ENCODE peak calls at places on chromosomes 12 and 14, in eight cellular contexts. B, I, V, G, L, A, S and E are unnamed samples.
A peak's percentile ranks its signal among the peaks of the same experiment; 100 is the strongest.

GRCh38 chr14:61754627-61755381 is 7.4 kb upstream of the SNAPC1 start:
- DNase-seq in B (no peak), I (no peak), V (no peak), G (no peak), L (no peak), A (no peak), S (no peak), E (no peak)

GRCh38 chr12:64110864-64111263 is 111.2 kb downstream of the KICS2 start:
- DNase-seq in B (no peak), I (no peak), V (no peak), G (no peak), L (no peak), A (no peak), S (no peak), E (no peak)

GRCh38 chr12:89206375-89206774 is 145.9 kb downstream of the DUSP6 start:
- DNase-seq in B (no peak), I (no peak), V (no peak), G (no peak), L (no peak), A (no peak), S (no peak), E (no peak)

GRCh38 chr12:127386723-127387122 is 880.2 kb upstream of the TMEM132C start:
- DNase-seq in B (no peak), I (peak; percentile 40), V (no peak), G (no peak), L (no peak), A (no peak), S (no peak), E (no peak)

GRCh38 chr12:63354919-63355318 is 203.9 kb upstream of the AVPR1A start:
- DNase-seq in B (no peak), I (no peak), V (no peak), G (no peak), L (no peak), A (no peak), S (no peak), E (no peak)

GRCh38 chr12:105454688-105455087 is 124.2 kb downstream of the C12orf75 start:
- DNase-seq in B (no peak), I (no peak), V (no peak), G (no peak), L (no peak), A (no peak), S (no peak), E (no peak)

GRCh38 chr14:75823334-75823733 is 158.5 kb downstream of the TGFB3 start:
- DNase-seq in B (no peak), I (no peak), V (no peak), G (no peak), L (no peak), A (no peak), S (no peak), E (no peak)

GRCh38 chr12:113700943-113701342 is 229.3 kb upstream of the LHX5 start:
- DNase-seq in B (no peak), I (peak; percentile 67), V (no peak), G (no peak), L (no peak), A (no peak), S (no peak), E (no peak)

GRCh38 chr14:60094306-60094897 is 2.7 kb downstream of the PCNX4 start:
- DNase-seq in B (no peak), I (peak; percentile 34), V (no peak), G (no peak), L (no peak), A (no peak), S (no peak), E (no peak)

GRCh38 chr12:68478516-68479260 is 132.0 kb upstream of the RAP1B start:
- DNase-seq in B (no peak), I (no peak), V (no peak), G (no peak), L (no peak), A (no peak), S (no peak), E (no peak)

GRCh38 chr12:75525263-75525662 is 13.9 kb upstream of the KRR1 start:
- DNase-seq in B (no peak), I (no peak), V (no peak), G (no peak), L (no peak), A (no peak), S (no peak), E (no peak)

GRCh38 chr12:6037459-6037858 is 87.0 kb downstream of the VWF start:
- DNase-seq in B (no peak), I (no peak), V (no peak), G (no peak), L (no peak), A (no peak), S (no peak), E (no peak)

GRCh38 chr12:110993425-110993824 is 73.0 kb upstream of the MYL2 start:
- DNase-seq in B (no peak), I (no peak), V (no peak), G (no peak), L (no peak), A (no peak), S (no peak), E (no peak)

GRCh38 chr12:1583421-1584078 is 10.8 kb downstream of the FBXL14 start:
- DNase-seq in B (no peak), I (peak; percentile 84), V (peak; percentile 68), G (peak; percentile 34), L (peak; percentile 40), A (no peak), S (no peak), E (no peak)

GRCh38 chr12:111368291-111368683 is 608 bp downstream of the PHETA1 start:
- DNase-seq in B (no peak), I (no peak), V (peak; percentile 43), G (no peak), L (no peak), A (no peak), S (peak; percentile 47), E (peak; percentile 48)

GRCh38 chr12:119594399-119594730 is 791 bp downstream of the TMEM233 start:
- DNase-seq in B (no peak), I (no peak), V (no peak), G (no peak), L (no peak), A (no peak), S (no peak), E (no peak)

GRCh38 chr12:119593578-119594398 is at the start of gene TMEM233:
- DNase-seq in B (no peak), I (no peak), V (no peak), G (no peak), L (no peak), A (no peak), S (peak; percentile 23), E (no peak)

GRCh38 chr12:119601877-119602536 is 8.4 kb downstream of the TMEM233 start:
- DNase-seq in B (no peak), I (no peak), V (no peak), G (no peak), L (no peak), A (no peak), S (no peak), E (no peak)

GRCh38 chr12:119594772-119595445 is 1.3 kb downstream of the TMEM233 start:
- DNase-seq in B (no peak), I (no peak), V (no peak), G (no peak), L (no peak), A (peak; percentile 52), S (peak; percentile 21), E (peak; percentile 42)

DNA sequence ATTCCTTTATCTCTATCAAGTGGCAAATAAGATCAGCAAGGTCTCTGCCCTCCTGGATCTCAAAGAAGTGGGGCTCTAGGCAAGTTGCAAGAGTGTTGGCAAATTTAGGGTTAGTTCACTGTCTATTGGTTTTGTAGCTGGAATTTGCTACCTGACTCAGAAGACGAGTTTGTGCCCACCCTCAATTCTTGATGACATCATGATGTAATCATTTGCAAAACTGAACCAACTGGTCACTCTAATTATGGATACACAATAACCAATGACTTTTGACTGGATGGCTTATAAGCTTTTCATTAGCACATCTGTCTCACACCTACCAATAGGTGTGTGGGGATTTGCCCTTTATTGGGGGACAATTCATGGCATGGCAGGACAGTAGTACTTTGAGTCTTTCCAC is 4.6 kb downstream of the TMEM233 start:
- DNase-seq in B (no peak), I (no peak), V (no peak), G (no peak), L (no peak), A (no peak), S (no peak), E (no peak)
- H3K27me3 ChIP-seq in B (peaks cover 23% of the 10 kb centered on the region), I (peaks cover 38% of the 10 kb centered on the region), V (peaks cover 31% of the 10 kb centered on the region), G (peaks cover 2% of the 10 kb centered on the region), L (peaks cover 30% of the 10 kb centered on the region), A (peaks cover 27% of the 10 kb centered on the region), S (peaks cover 45% of the 10 kb centered on the region), E (no peaks in the 10 kb centered on the region)

GRCh38 chr12:54147186-54147585 is 41.6 kb downstream of the SMUG1 start:
- DNase-seq in B (no peak), I (no peak), V (peak; percentile 82), G (no peak), L (no peak), A (no peak), S (no peak), E (no peak)

GRCh38 chr12:54145844-54146243 is 42.9 kb downstream of the SMUG1 start:
- DNase-seq in B (no peak), I (no peak), V (no peak), G (no peak), L (no peak), A (no peak), S (no peak), E (no peak)

GRCh38 chr12:54146506-54147145 is 42.2 kb downstream of the SMUG1 start:
- DNase-seq in B (no peak), I (no peak), V (no peak), G (no peak), L (no peak), A (no peak), S (no peak), E (no peak)

GRCh38 chr12:54143233-54143986 is 45.4 kb downstream of the SMUG1 start:
- DNase-seq in B (no peak), I (no peak), V (no peak), G (no peak), L (no peak), A (no peak), S (no peak), E (no peak)

DNA sequence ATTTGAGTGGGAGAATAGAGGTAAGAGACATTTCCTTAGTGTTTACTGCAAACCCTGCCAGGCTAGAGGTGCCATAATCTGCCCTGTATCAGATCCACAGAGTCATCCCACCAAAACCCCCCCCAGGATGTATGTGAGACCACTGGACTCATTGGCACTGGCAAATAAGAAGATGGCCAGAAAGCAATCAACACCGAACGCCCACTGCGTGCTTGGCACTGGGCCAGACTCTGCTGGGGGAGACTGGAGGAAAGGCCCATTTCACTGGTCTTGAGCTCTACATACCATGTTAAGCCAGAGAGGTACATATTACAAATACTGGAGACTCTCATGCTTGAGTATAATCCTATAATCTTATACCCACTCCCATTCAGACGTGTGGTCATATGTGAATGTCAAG is 44.0 kb downstream of the SMUG1 start:
- DNase-seq in B (no peak), I (no peak), V (no peak), G (no peak), L (no peak), A (no peak), S (no peak), E (no peak)
- H3K27me3 ChIP-seq in B (no peaks in the 10 kb centered on the region), I (no peaks in the 10 kb centered on the region), V (no peaks in the 10 kb centered on the region), G (no peaks in the 10 kb centered on the region), L (no peaks in the 10 kb centered on the region), A (no peaks in the 10 kb centered on the region), S (peaks cover 40% of the 10 kb centered on the region), E (no peaks in the 10 kb centered on the region)

GRCh38 chr12:54593135-54593534 is 4.7 kb upstream of the PPP1R1A start:
- DNase-seq in B (no peak), I (no peak), V (no peak), G (no peak), L (no peak), A (no peak), S (no peak), E (no peak)
- H3K27me3 ChIP-seq in B (no peaks in the 10 kb centered on the region), I (no peaks in the 10 kb centered on the region), V (peaks cover 11% of the 10 kb centered on the region), G (peaks cover 6% of the 10 kb centered on the region), L (peaks cover 29% of the 10 kb centered on the region), A (peaks cover 12% of the 10 kb centered on the region), S (peaks cover 27% of the 10 kb centered on the region), E (no peaks in the 10 kb centered on the region)

GRCh38 chr12:132333273-132333672 is 3.9 kb upstream of the GALNT9 start:
- DNase-seq in B (no peak), I (no peak), V (no peak), G (no peak), L (no peak), A (no peak), S (no peak), E (no peak)
- H3K27me3 ChIP-seq in B (no peaks in the 10 kb centered on the region), I (peaks cover 50% of the 10 kb centered on the region), V (peaks cover 55% of the 10 kb centered on the region), G (no peaks in the 10 kb centered on the region), L (peaks cover 9% of the 10 kb centered on the region), A (peaks cover 41% of the 10 kb centered on the region), S (peaks cover 71% of the 10 kb centered on the region), E (peaks cover 5% of the 10 kb centered on the region)